ENCODE peak calls at places on chromosomes 3 and 15, in seven cellular contexts. Z is astrocyte of the spinal cord, R is PC-9, C is progenitor cell of endocrine pancreas, P is right lobe of liver, I is psoas muscle, T is BJ. F is an unnamed sample.

GRCh38 chr3:56347219-56347871 is 120.9 kb downstream of the ERC2 start:
- DNase-seq in Z (no peak), R (no peak), C (peak; percentile 10), P (peak; percentile 81), I (no peak), T (no peak), F (no peak)

GRCh38 chr3:127953092-127953491 is 38.1 kb downstream of the KBTBD12 start:
- DNase-seq in Z (peak; percentile 11), R (no peak), C (no peak), P (no peak), I (no peak), T (no peak), F (no peak)

GRCh38 chr15:39629376-39629775 is 48.5 kb downstream of the THBS1 start:
- DNase-seq in Z (peak; percentile 13), R (no peak), C (no peak), P (no peak), I (no peak), T (no peak), F (no peak)

GRCh38 chr3:128950223-128950938 is 43.5 kb downstream of the CFAP92 start:
- DNase-seq in Z (peak; percentile 31), R (peak; percentile 47), C (no peak), P (no peak), I (no peak), T (no peak), F (peak; percentile 40)

GRCh38 chr15:38474155-38474757 is 20.3 kb downstream of the FAM98B start:
- DNase-seq in Z (peak; percentile 61), R (peak; percentile 9), C (no peak), P (no peak), I (no peak), T (peak; percentile 26), F (no peak)

GRCh38 chr3:126528800-126529541 is 5.0 kb downstream of the CHST13 start:
- DNase-seq in Z (no peak), R (no peak), C (peak; percentile 53), P (peak; percentile 90), I (peak; percentile 31), T (no peak), F (peak; percentile 65)

GRCh38 chr15:49041406-49041805 is 4.8 kb downstream of the SECISBP2L start:
- DNase-seq in Z (no peak), R (no peak), C (no peak), P (no peak), I (no peak), T (no peak), F (no peak)

GRCh38 chr3:48428863-48429415 is 947 bp downstream of the PLXNB1 start:
- DNase-seq in Z (no peak), R (peak; percentile 34), C (peak; percentile 61), P (peak; percentile 65), I (peak; percentile 71), T (no peak), F (no peak)

GRCh38 chr3:167078070-167078622 is 302.0 kb downstream of the ZBBX start:
- DNase-seq in Z (peak; percentile 17), R (no peak), C (no peak), P (no peak), I (no peak), T (no peak), F (no peak)

GRCh38 chr3:126461450-126462070 is 14.1 kb downstream of the ZXDC start:
- DNase-seq in Z (no peak), R (no peak), C (no peak), P (peak; percentile 41), I (peak; percentile 49), T (no peak), F (no peak)

GRCh38 chr3:192169332-192169915 is 557.9 kb downstream of the FGF12 start:
- DNase-seq in Z (peak; percentile 75), R (no peak), C (no peak), P (no peak), I (no peak), T (no peak), F (no peak)

GRCh38 chr15:25508369-25509002 is 69.7 kb upstream of the UBE3A start:
- DNase-seq in Z (peak; percentile 61), R (no peak), C (no peak), P (no peak), I (no peak), T (no peak), F (no peak)

GRCh38 chr3:468172-468571 is 271.6 kb downstream of the CHL1 start:
- DNase-seq in Z (no peak), R (no peak), C (no peak), P (no peak), I (no peak), T (no peak), F (no peak)

GRCh38 chr3:30606301-30607031 is at the start of gene TGFBR2:
- DNase-seq in Z (peak; percentile 99), R (peak; percentile 92), C (peak; percentile 73), P (peak; percentile 97), I (peak; percentile 97), T (peak; percentile 93), F (peak; percentile 97)
- TF ChIP-seq CTCF in Z (peak; percentile 18), R (no peak), C (peak; percentile 37), P (peak; percentile 46), I (peak; percentile 23), T (no peak), F (peak; percentile 68)

GRCh38 chr3:94303266-94303665 is 240.4 kb downstream of the NSUN3 start:
- DNase-seq in Z (no peak), R (no peak), C (no peak), P (no peak), I (no peak), T (no peak), F (no peak)

GRCh38 chr3:94305835-94306685 is 243.2 kb downstream of the NSUN3 start:
- DNase-seq in Z (no peak), R (no peak), C (no peak), P (no peak), I (no peak), T (no peak), F (no peak)

GRCh38 chr3:94304953-94305352 is 242.1 kb downstream of the NSUN3 start:
- DNase-seq in Z (no peak), R (no peak), C (no peak), P (no peak), I (no peak), T (no peak), F (no peak)

GRCh38 chr3:94301346-94301745 is 238.5 kb downstream of the NSUN3 start:
- DNase-seq in Z (no peak), R (no peak), C (no peak), P (no peak), I (no peak), T (no peak), F (no peak)

DNA sequence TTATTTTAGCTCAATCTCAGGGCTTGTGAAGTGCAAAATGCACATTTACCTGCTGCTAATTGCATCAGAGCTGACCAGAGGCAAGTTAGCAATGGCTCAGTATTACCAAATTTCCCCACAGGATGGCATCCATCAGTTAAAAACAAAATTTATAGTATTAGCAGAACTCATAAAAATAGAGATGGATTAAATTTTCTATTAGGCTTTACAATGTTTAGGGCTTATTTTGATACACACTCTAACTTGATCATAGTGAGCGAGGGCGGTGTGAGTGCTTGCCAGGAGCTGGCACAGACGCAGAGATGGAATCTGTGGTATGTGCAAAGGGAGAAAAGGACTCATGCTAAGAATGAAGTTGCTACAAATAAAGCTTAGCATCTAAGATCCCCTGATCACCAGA is 241.0 kb downstream of the NSUN3 start:
- DNase-seq in Z (peak; percentile 24), R (no peak), C (no peak), P (no peak), I (no peak), T (no peak), F (no peak)
- TF ChIP-seq CTCF in Z (peak; percentile 7), R (peak; percentile 37), C (peak; percentile 45), P (peak; percentile 6), I (no peak), T (no peak), F (peak; percentile 76)

GRCh38 chr3:150314248-150315027 is 93.7 kb upstream of the TSC22D2 start:
- DNase-seq in Z (no peak), R (peak; percentile 75), C (peak; percentile 15), P (no peak), I (no peak), T (no peak), F (no peak)

GRCh38 chr3:150315711-150316110 is 92.4 kb upstream of the TSC22D2 start:
- DNase-seq in Z (no peak), R (no peak), C (no peak), P (no peak), I (no peak), T (no peak), F (no peak)

GRCh38 chr3:150311156-150311555 is 96.9 kb upstream of the TSC22D2 start:
- DNase-seq in Z (no peak), R (no peak), C (no peak), P (no peak), I (no peak), T (no peak), F (no peak)

GRCh38 chr3:150309557-150309956 is 98.5 kb upstream of the TSC22D2 start:
- DNase-seq in Z (peak; percentile 64), R (no peak), C (no peak), P (no peak), I (no peak), T (peak; percentile 27), F (no peak)

GRCh38 chr3:150312018-150312657 is 96.0 kb upstream of the TSC22D2 start:
- DNase-seq in Z (no peak), R (no peak), C (no peak), P (no peak), I (no peak), T (no peak), F (no peak)
- TF ChIP-seq CTCF in Z (no peak), R (peak; percentile 30), C (no peak), P (no peak), I (no peak), T (no peak), F (peak; percentile 40)

DNA sequence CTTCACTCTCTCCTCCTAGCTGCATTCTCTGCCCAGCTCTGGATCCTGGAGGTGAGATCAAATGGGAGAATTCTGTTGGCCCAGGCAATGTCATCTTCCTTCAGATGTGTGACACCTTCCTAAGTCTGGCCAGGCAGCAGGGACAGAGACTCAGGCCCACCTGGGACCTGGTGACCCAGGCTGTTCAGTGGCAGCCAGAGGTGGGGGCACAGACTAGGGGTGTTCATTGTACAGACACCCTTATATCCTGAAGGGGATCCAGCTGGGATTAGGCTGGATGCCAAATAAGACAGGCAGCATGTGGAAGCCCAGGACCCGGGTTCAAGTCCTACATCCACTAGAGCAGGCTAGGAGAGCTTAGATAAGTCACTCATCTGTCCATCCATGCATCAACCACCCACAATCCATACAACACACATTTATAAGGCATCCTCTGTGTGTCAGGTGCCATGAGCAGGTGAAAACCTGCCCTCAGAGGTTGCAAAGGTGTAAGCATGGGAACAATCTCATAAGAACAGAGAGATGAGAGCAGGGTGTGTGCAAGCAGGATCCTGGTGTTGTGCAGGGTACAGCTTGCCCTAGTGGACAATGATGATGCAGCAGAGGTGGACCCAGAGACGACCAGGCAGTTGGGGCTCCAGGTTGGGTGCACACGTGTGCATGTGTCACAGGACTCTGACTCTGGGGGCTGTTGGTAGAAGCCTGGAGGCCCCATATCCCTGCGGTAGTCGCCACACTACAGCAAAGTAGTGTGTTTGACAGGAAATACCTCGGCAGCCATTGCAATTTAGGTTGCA is 18.3 kb upstream of the RPL29 start:
- DNase-seq in Z (no peak), R (no peak), C (no peak), P (no peak), I (no peak), T (no peak), F (no peak)
- TF ChIP-seq CTCF in Z (no peak), R (no peak), C (no peak), P (no peak), I (no peak), T (no peak), F (no peak)